ENCODE peak calls at places on chromosomes 13 and 19, in nine cellular contexts. Y is anterior cingulate cortex, B is cardiac fibroblast, E is RWPE1, L is right cardiac atrium, Q is AML-193, K is left lung, U is AG04449, S is ACHN. N is an unnamed sample.

GRCh38 chr19:13835791-13836723 is 40.8 kb downstream of the ZSWIM4 start:
- DNase-seq in Y (no peak), B (peak), E (no peak), L (peak), Q (peak), K (peak), U (no peak), S (no peak), N (no peak)

GRCh38 chr13:43388282-43389034 is 365.1 kb downstream of the DNAJC15 start:
- DNase-seq in Y (no peak), B (no peak), E (peak), L (no peak), Q (no peak), K (no peak), U (no peak), S (peak), N (no peak)

GRCh38 chr19:46591254-46591653 is 9.9 kb upstream of the CALM3 start:
- DNase-seq in Y (no peak), B (no peak), E (no peak), L (no peak), Q (no peak), K (no peak), U (no peak), S (no peak), N (no peak)

GRCh38 chr19:4748185-4748584 is 24.5 kb upstream of the DPP9 start:
- DNase-seq in Y (no peak), B (no peak), E (no peak), L (peak), Q (no peak), K (no peak), U (no peak), S (no peak), N (no peak)

GRCh38 chr19:8113017-8113416 is 36.4 kb downstream of the FBN3 start:
- DNase-seq in Y (no peak), B (no peak), E (no peak), L (no peak), Q (peak), K (peak), U (no peak), S (no peak), N (no peak)

GRCh38 chr13:67023088-67023893 is 206.8 kb downstream of the PCDH9 start:
- DNase-seq in Y (peak), B (peak), E (peak), L (no peak), Q (no peak), K (no peak), U (peak), S (peak), N (no peak)

GRCh38 chr19:51587264-51588191 is 16.4 kb downstream of the ZNF175 start:
- DNase-seq in Y (no peak), B (no peak), E (no peak), L (no peak), Q (no peak), K (no peak), U (no peak), S (no peak), N (no peak)

GRCh38 chr13:30616927-30617314 is 799 bp upstream of the USPL1 start:
- DNase-seq in Y (peak), B (peak), E (peak), L (no peak), Q (peak), K (no peak), U (peak), S (peak), N (peak)

GRCh38 chr13:97710797-97711196 is 242.7 kb upstream of the IPO5 start:
- DNase-seq in Y (no peak), B (peak), E (no peak), L (no peak), Q (no peak), K (no peak), U (no peak), S (no peak), N (no peak)

GRCh38 chr13:27450921-27451461 is 627 bp upstream of the MTIF3 start:
- DNase-seq in Y (peak), B (peak), E (peak), L (peak), Q (peak), K (peak), U (no peak), S (peak), N (no peak)

GRCh38 chr19:5292843-5293606 is 47.6 kb downstream of the PTPRS start:
- DNase-seq in Y (peak), B (peak), E (peak), L (peak), Q (no peak), K (peak), U (no peak), S (peak), N (peak)

GRCh38 chr19:17075860-17076538 is 422 bp downstream of the MYO9B start:
- DNase-seq in Y (no peak), B (no peak), E (peak), L (peak), Q (peak), K (peak), U (no peak), S (peak), N (no peak)

GRCh38 chr19:35557539-35558399 is 5.7 kb downstream of the ATP4A start:
- DNase-seq in Y (no peak), B (peak), E (peak), L (peak), Q (no peak), K (peak), U (no peak), S (no peak), N (no peak)

GRCh38 chr13:40878823-40879222 is 89.4 kb downstream of the SLC25A15 start:
- DNase-seq in Y (no peak), B (no peak), E (no peak), L (peak), Q (no peak), K (no peak), U (no peak), S (no peak), N (no peak)

GRCh38 chr19:12884926-12885748 is 1.9 kb downstream of the KLF1 start:
- DNase-seq in Y (peak), B (peak), E (peak), L (peak), Q (peak), K (peak), U (no peak), S (no peak), N (peak)

GRCh38 chr13:101649490-101650126 is 197.1 kb downstream of the ITGBL1 start:
- DNase-seq in Y (no peak), B (peak), E (peak), L (no peak), Q (peak), K (no peak), U (no peak), S (peak), N (no peak)

GRCh38 chr19:44684892-44685847 is 13.8 kb upstream of the CEACAM16 start:
- DNase-seq in Y (no peak), B (peak), E (peak), L (peak), Q (no peak), K (peak), U (peak), S (peak), N (no peak)

GRCh38 chr13:20713751-20714150 is 10.3 kb downstream of the IL17D start:
- DNase-seq in Y (peak), B (peak), E (no peak), L (peak), Q (no peak), K (no peak), U (no peak), S (no peak), N (peak)

GRCh38 chr13:45362939-45363338 is 22.0 kb upstream of the TPT1 start:
- DNase-seq in Y (no peak), B (no peak), E (no peak), L (no peak), Q (no peak), K (no peak), U (no peak), S (no peak), N (no peak)

GRCh38 chr19:38290631-38291147 is 13.4 kb upstream of the C19orf33 start:
- DNase-seq in Y (no peak), B (peak), E (peak), L (no peak), Q (no peak), K (peak), U (peak), S (peak), N (no peak)

GRCh38 chr19:1774999-1775772 is 21.9 kb downstream of the ONECUT3 start:
- DNase-seq in Y (no peak), B (peak), E (peak), L (peak), Q (peak), K (no peak), U (no peak), S (no peak), N (no peak)

N was measured in C1 segment of cervical spinal cord.